ENCODE peak calls at places on chromosomes 6 and 20, in ten cellular contexts. One of them, this sample, is unnamed.

GRCh38 chr20:5654557-5654956 is 95.6 kb upstream of the SHLD1 start:
- DNase-seq in bronchial epithelial cell: peak; percentile 100
- DNase-seq in fibroblast of mammary gland: peak; percentile 93
- DNase-seq in mesothelial cell of epicardium: no peak
- DNase-seq in psoas muscle: no peak
- DNase-seq in GM23338: no peak
- DNase-seq in nephron progenitor cell: no peak
- DNase-seq in A549: peak; percentile 99
- DNase-seq in kidney epithelial cell: peak; percentile 62
- DNase-seq in GM20000: no peak
- DNase-seq in this sample: no peak

GRCh38 chr6:41591859-41592502 is 45.8 kb downstream of the FOXP4 start:
- DNase-seq in bronchial epithelial cell: peak; percentile 49
- DNase-seq in fibroblast of mammary gland: peak; percentile 59
- DNase-seq in mesothelial cell of epicardium: peak; percentile 91
- DNase-seq in psoas muscle: peak; percentile 83
- DNase-seq in GM23338: peak; percentile 81
- DNase-seq in nephron progenitor cell: peak; percentile 87
- DNase-seq in A549: peak; percentile 43
- DNase-seq in kidney epithelial cell: no peak
- DNase-seq in GM20000: peak; percentile 93
- DNase-seq in this sample: peak; percentile 91

GRCh38 chr6:49666930-49667369 is 30.3 kb upstream of the RHAG start:
- DNase-seq in bronchial epithelial cell: no peak
- DNase-seq in fibroblast of mammary gland: no peak
- DNase-seq in mesothelial cell of epicardium: no peak
- DNase-seq in psoas muscle: no peak
- DNase-seq in GM23338: peak; percentile 6
- DNase-seq in nephron progenitor cell: no peak
- DNase-seq in A549: no peak
- DNase-seq in kidney epithelial cell: no peak
- DNase-seq in GM20000: no peak
- DNase-seq in this sample: no peak

GRCh38 chr6:157225575-157225995 is 97.7 kb downstream of the TMEM242 start:
- DNase-seq in bronchial epithelial cell: no peak
- DNase-seq in fibroblast of mammary gland: no peak
- DNase-seq in mesothelial cell of epicardium: no peak
- DNase-seq in psoas muscle: no peak
- DNase-seq in GM23338: no peak
- DNase-seq in nephron progenitor cell: no peak
- DNase-seq in A549: no peak
- DNase-seq in kidney epithelial cell: no peak
- DNase-seq in GM20000: no peak
- DNase-seq in this sample: no peak

GRCh38 chr6:77430506-77430905 is 32.8 kb downstream of the HTR1B start:
- DNase-seq in bronchial epithelial cell: no peak
- DNase-seq in fibroblast of mammary gland: no peak
- DNase-seq in mesothelial cell of epicardium: no peak
- DNase-seq in psoas muscle: no peak
- DNase-seq in GM23338: no peak
- DNase-seq in nephron progenitor cell: no peak
- DNase-seq in A549: no peak
- DNase-seq in kidney epithelial cell: no peak
- DNase-seq in GM20000: no peak
- DNase-seq in this sample: no peak

GRCh38 chr6:129786548-129786947 is 74.6 kb downstream of the TMEM244 start:
- DNase-seq in bronchial epithelial cell: peak; percentile 48
- DNase-seq in fibroblast of mammary gland: peak; percentile 54
- DNase-seq in mesothelial cell of epicardium: no peak
- DNase-seq in psoas muscle: no peak
- DNase-seq in GM23338: no peak
- DNase-seq in nephron progenitor cell: no peak
- DNase-seq in A549: peak; percentile 13
- DNase-seq in kidney epithelial cell: no peak
- DNase-seq in GM20000: no peak
- DNase-seq in this sample: no peak

GRCh38 chr20:9241232-9241692 is 172.4 kb downstream of the PLCB4 start:
- DNase-seq in bronchial epithelial cell: peak; percentile 85
- DNase-seq in fibroblast of mammary gland: peak; percentile 82
- DNase-seq in mesothelial cell of epicardium: no peak
- DNase-seq in psoas muscle: no peak
- DNase-seq in GM23338: no peak
- DNase-seq in nephron progenitor cell: no peak
- DNase-seq in A549: peak; percentile 39
- DNase-seq in kidney epithelial cell: peak; percentile 63
- DNase-seq in GM20000: no peak
- DNase-seq in this sample: no peak

GRCh38 chr6:15260099-15260821 is 14.4 kb downstream of the JARID2 start:
- DNase-seq in bronchial epithelial cell: no peak
- DNase-seq in fibroblast of mammary gland: peak; percentile 74
- DNase-seq in mesothelial cell of epicardium: no peak
- DNase-seq in psoas muscle: no peak
- DNase-seq in GM23338: no peak
- DNase-seq in nephron progenitor cell: no peak
- DNase-seq in A549: no peak
- DNase-seq in kidney epithelial cell: no peak
- DNase-seq in GM20000: no peak
- DNase-seq in this sample: no peak

GRCh38 chr6:36650848-36651247 is 27.7 kb upstream of the CDKN1A start:
- DNase-seq in bronchial epithelial cell: no peak
- DNase-seq in fibroblast of mammary gland: no peak
- DNase-seq in mesothelial cell of epicardium: no peak
- DNase-seq in psoas muscle: no peak
- DNase-seq in GM23338: no peak
- DNase-seq in nephron progenitor cell: no peak
- DNase-seq in A549: no peak
- DNase-seq in kidney epithelial cell: no peak
- DNase-seq in GM20000: peak; percentile 74
- DNase-seq in this sample: peak; percentile 73

GRCh38 chr6:36666726-36667591 is 11.6 kb upstream of the CDKN1A start:
- DNase-seq in bronchial epithelial cell: peak; percentile 99
- DNase-seq in fibroblast of mammary gland: peak; percentile 97
- DNase-seq in mesothelial cell of epicardium: no peak
- DNase-seq in psoas muscle: peak; percentile 93
- DNase-seq in GM23338: peak; percentile 61
- DNase-seq in nephron progenitor cell: peak; percentile 69
- DNase-seq in A549: peak; percentile 69
- DNase-seq in kidney epithelial cell: peak; percentile 92
- DNase-seq in GM20000: peak; percentile 79
- DNase-seq in this sample: peak; percentile 76

GRCh38 chr6:138004423-138005287 is 102.6 kb downstream of the PERP start:
- DNase-seq in bronchial epithelial cell: peak; percentile 58
- DNase-seq in fibroblast of mammary gland: peak; percentile 52
- DNase-seq in mesothelial cell of epicardium: no peak
- DNase-seq in psoas muscle: no peak
- DNase-seq in GM23338: peak; percentile 50
- DNase-seq in nephron progenitor cell: no peak
- DNase-seq in A549: peak; percentile 47
- DNase-seq in kidney epithelial cell: no peak
- DNase-seq in GM20000: peak; percentile 56
- DNase-seq in this sample: peak; percentile 46

DNA sequence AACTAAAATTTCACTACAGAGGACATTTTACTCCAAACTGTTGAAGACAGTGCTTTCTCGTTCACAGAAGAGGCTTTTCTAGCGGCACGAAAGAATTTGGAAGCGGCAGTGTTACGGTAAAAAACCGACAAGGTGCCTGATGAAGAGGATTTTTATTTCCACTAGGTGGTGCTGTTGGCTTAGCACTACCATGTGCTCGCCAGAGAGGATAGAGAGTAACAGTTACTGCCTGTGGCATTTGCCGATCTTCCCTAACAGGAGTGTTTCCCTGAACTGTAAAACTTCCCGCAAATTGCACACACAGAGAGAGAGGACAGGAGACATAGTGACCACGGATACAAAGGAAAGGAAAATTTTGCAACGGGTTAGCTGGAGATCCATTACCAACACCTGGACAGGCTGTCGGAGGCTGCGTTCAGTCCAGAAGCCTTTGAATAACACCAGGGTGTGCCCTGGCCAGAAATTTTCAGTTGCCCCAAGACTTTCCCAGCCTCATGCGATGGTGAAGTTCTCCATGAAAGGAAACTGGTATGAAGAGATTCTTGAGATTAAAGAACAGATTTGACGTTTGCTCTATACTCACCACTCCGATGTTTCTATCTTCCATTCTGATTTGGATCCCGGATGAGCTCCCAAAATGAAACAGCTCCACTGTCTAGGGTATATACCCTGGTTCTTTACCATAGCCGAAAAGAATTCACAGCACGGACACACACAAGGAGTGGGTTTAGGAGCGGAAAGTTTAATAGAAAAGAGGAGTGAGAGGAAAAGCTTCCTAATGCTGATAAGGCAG is 48.1 kb downstream of the HLA-DPB1 start:
- DNase-seq in bronchial epithelial cell: peak; percentile 33
- DNase-seq in fibroblast of mammary gland: peak; percentile 60
- DNase-seq in mesothelial cell of epicardium: no peak
- DNase-seq in psoas muscle: no peak
- DNase-seq in GM23338: peak; percentile 89
- DNase-seq in nephron progenitor cell: peak; percentile 41
- DNase-seq in A549: peak; percentile 59
- DNase-seq in kidney epithelial cell: no peak
- DNase-seq in GM20000: no peak
- DNase-seq in this sample: no peak
- TF ChIP-seq CTCF in bronchial epithelial cell: peak; percentile 40
- TF ChIP-seq CTCF in fibroblast of mammary gland: peak; percentile 55
- TF ChIP-seq CTCF in mesothelial cell of epicardium: peak; percentile 26
- TF ChIP-seq CTCF in psoas muscle: peak; percentile 36
- TF ChIP-seq CTCF in GM23338: peak; percentile 75
- TF ChIP-seq CTCF in nephron progenitor cell: peak; percentile 68
- TF ChIP-seq CTCF in A549: peak; percentile 42
- TF ChIP-seq CTCF in kidney epithelial cell: peak; percentile 16
- TF ChIP-seq CTCF in GM20000: no peak
- TF ChIP-seq CTCF in this sample: peak; percentile 4

GRCh38 chr6:44590471-44590870 is 203.0 kb downstream of the CDC5L start:
- DNase-seq in bronchial epithelial cell: no peak
- DNase-seq in fibroblast of mammary gland: no peak
- DNase-seq in mesothelial cell of epicardium: no peak
- DNase-seq in psoas muscle: no peak
- DNase-seq in GM23338: no peak
- DNase-seq in nephron progenitor cell: no peak
- DNase-seq in A549: no peak
- DNase-seq in kidney epithelial cell: no peak
- DNase-seq in GM20000: no peak
- DNase-seq in this sample: no peak

GRCh38 chr6:44594471-44594870 is 207.0 kb downstream of the CDC5L start:
- DNase-seq in bronchial epithelial cell: no peak
- DNase-seq in fibroblast of mammary gland: no peak
- DNase-seq in mesothelial cell of epicardium: no peak
- DNase-seq in psoas muscle: no peak
- DNase-seq in GM23338: peak; percentile 37
- DNase-seq in nephron progenitor cell: peak; percentile 9
- DNase-seq in A549: no peak
- DNase-seq in kidney epithelial cell: no peak
- DNase-seq in GM20000: no peak
- DNase-seq in this sample: no peak

GRCh38 chr6:44598679-44599078 is 211.2 kb downstream of the CDC5L start:
- DNase-seq in bronchial epithelial cell: no peak
- DNase-seq in fibroblast of mammary gland: no peak
- DNase-seq in mesothelial cell of epicardium: no peak
- DNase-seq in psoas muscle: no peak
- DNase-seq in GM23338: no peak
- DNase-seq in nephron progenitor cell: no peak
- DNase-seq in A549: no peak
- DNase-seq in kidney epithelial cell: no peak
- DNase-seq in GM20000: no peak
- DNase-seq in this sample: no peak

GRCh38 chr6:44593539-44593944 is 206.0 kb downstream of the CDC5L start:
- DNase-seq in bronchial epithelial cell: peak; percentile 51
- DNase-seq in fibroblast of mammary gland: peak; percentile 75
- DNase-seq in mesothelial cell of epicardium: peak; percentile 49
- DNase-seq in psoas muscle: no peak
- DNase-seq in GM23338: peak; percentile 96
- DNase-seq in nephron progenitor cell: peak; percentile 78
- DNase-seq in A549: peak; percentile 48
- DNase-seq in kidney epithelial cell: peak; percentile 32
- DNase-seq in GM20000: peak; percentile 48
- DNase-seq in this sample: peak; percentile 59
- TF ChIP-seq CTCF in bronchial epithelial cell: peak; percentile 48
- TF ChIP-seq CTCF in fibroblast of mammary gland: peak; percentile 58
- TF ChIP-seq CTCF in mesothelial cell of epicardium: peak; percentile 48
- TF ChIP-seq CTCF in psoas muscle: peak; percentile 24
- TF ChIP-seq CTCF in GM23338: peak; percentile 77
- TF ChIP-seq CTCF in nephron progenitor cell: peak; percentile 59
- TF ChIP-seq CTCF in A549: peak; percentile 54
- TF ChIP-seq CTCF in kidney epithelial cell: peak; percentile 62
- TF ChIP-seq CTCF in GM20000: peak; percentile 44
- TF ChIP-seq CTCF in this sample: no peak

GRCh38 chr20:46999821-47000465 is 105.3 kb downstream of the EYA2 start:
- DNase-seq in bronchial epithelial cell: no peak
- DNase-seq in fibroblast of mammary gland: no peak
- DNase-seq in mesothelial cell of epicardium: no peak
- DNase-seq in psoas muscle: no peak
- DNase-seq in GM23338: no peak
- DNase-seq in nephron progenitor cell: no peak
- DNase-seq in A549: no peak
- DNase-seq in kidney epithelial cell: no peak
- DNase-seq in GM20000: no peak
- DNase-seq in this sample: no peak
- TF ChIP-seq CTCF in bronchial epithelial cell: no peak
- TF ChIP-seq CTCF in fibroblast of mammary gland: no peak
- TF ChIP-seq CTCF in mesothelial cell of epicardium: no peak
- TF ChIP-seq CTCF in psoas muscle: no peak
- TF ChIP-seq CTCF in GM23338: no peak
- TF ChIP-seq CTCF in nephron progenitor cell: no peak
- TF ChIP-seq CTCF in A549: no peak
- TF ChIP-seq CTCF in kidney epithelial cell: no peak
- TF ChIP-seq CTCF in GM20000: no peak
- TF ChIP-seq CTCF in this sample: no peak

GRCh38 chr20:2865630-2866029 is 7.7 kb upstream of the PTPRA start:
- DNase-seq in bronchial epithelial cell: no peak
- DNase-seq in fibroblast of mammary gland: no peak
- DNase-seq in mesothelial cell of epicardium: no peak
- DNase-seq in psoas muscle: no peak
- DNase-seq in GM23338: peak; percentile 68
- DNase-seq in nephron progenitor cell: no peak
- DNase-seq in A549: no peak
- DNase-seq in kidney epithelial cell: no peak
- DNase-seq in GM20000: no peak
- DNase-seq in this sample: no peak
- TF ChIP-seq CTCF in bronchial epithelial cell: no peak
- TF ChIP-seq CTCF in fibroblast of mammary gland: no peak
- TF ChIP-seq CTCF in mesothelial cell of epicardium: no peak
- TF ChIP-seq CTCF in psoas muscle: no peak
- TF ChIP-seq CTCF in GM23338: peak; percentile 85
- TF ChIP-seq CTCF in nephron progenitor cell: no peak
- TF ChIP-seq CTCF in A549: no peak
- TF ChIP-seq CTCF in kidney epithelial cell: no peak
- TF ChIP-seq CTCF in GM20000: no peak
- TF ChIP-seq CTCF in this sample: no peak

GRCh38 chr6:14187408-14187807 is 69.8 kb downstream of the CD83 start:
- DNase-seq in bronchial epithelial cell: no peak
- DNase-seq in fibroblast of mammary gland: no peak
- DNase-seq in mesothelial cell of epicardium: no peak
- DNase-seq in psoas muscle: no peak
- DNase-seq in GM23338: no peak
- DNase-seq in nephron progenitor cell: no peak
- DNase-seq in A549: no peak
- DNase-seq in kidney epithelial cell: no peak
- DNase-seq in GM20000: no peak
- DNase-seq in this sample: no peak
- TF ChIP-seq CTCF in bronchial epithelial cell: no peak
- TF ChIP-seq CTCF in fibroblast of mammary gland: no peak
- TF ChIP-seq CTCF in mesothelial cell of epicardium: no peak
- TF ChIP-seq CTCF in psoas muscle: no peak
- TF ChIP-seq CTCF in GM23338: no peak
- TF ChIP-seq CTCF in nephron progenitor cell: no peak
- TF ChIP-seq CTCF in A549: no peak
- TF ChIP-seq CTCF in kidney epithelial cell: no peak
- TF ChIP-seq CTCF in GM20000: no peak
- TF ChIP-seq CTCF in this sample: no peak